ENCODE peak calls at places on chromosomes 7 and 10, in ten cellular contexts. M is body of pancreas, A is K562, P is IMR-90, S is prostate gland, C is right lobe of liver, Q is A549, X is heart left ventricle, W is transverse colon, D is vagina. O is an unnamed sample.

GRCh38 chr10:110414563-110415309 is 83.0 kb upstream of the DUSP5 start:
- DNase-seq in S (no peak), W (peak; percentile 80), X (no peak), C (no peak), D (no peak), A (no peak), M (no peak), Q (peak; percentile 92), P (no peak), O (no peak)

GRCh38 chr10:27759483-27760281 is 14.1 kb upstream of the MKX start:
- DNase-seq in M (no peak), S (no peak), W (no peak), A (no peak), P (no peak), C (no peak), X (no peak), Q (no peak), D (no peak), O (no peak)

GRCh38 chr10:33195608-33196376 is 138.7 kb downstream of the NRP1 start:
- DNase-seq in X (no peak), Q (no peak), W (no peak), D (no peak), P (peak; percentile 44), A (no peak), C (no peak), M (no peak), S (no peak), O (no peak)

GRCh38 chr10:103563231-103564115 is 70.0 kb downstream of the NEURL1 start:
- DNase-seq in A (no peak), D (no peak), X (no peak), P (no peak), W (no peak), M (no peak), S (no peak), Q (no peak), C (no peak), O (no peak)

GRCh38 chr10:133209117-133209516 is 20.9 kb upstream of the UTF1 start:
- DNase-seq in W (no peak), D (no peak), X (peak; percentile 30), M (no peak), C (no peak), P (no peak), S (no peak), A (no peak), Q (no peak), O (no peak)

GRCh38 chr10:70499829-70500167 is 21.2 kb downstream of the PALD1 start:
- DNase-seq in D (no peak), P (no peak), C (no peak), M (no peak), W (no peak), Q (no peak), A (no peak), X (no peak), S (no peak), O (no peak)

GRCh38 chr10:28793482-28793881 is 116.2 kb downstream of the BAMBI start:
- DNase-seq in D (no peak), W (peak; percentile 42), A (no peak), S (no peak), X (no peak), P (no peak), M (no peak), Q (no peak), C (no peak), O (no peak)

GRCh38 chr10:74419491-74420466 is 268.8 kb downstream of the ADK start:
- DNase-seq in D (no peak), W (peak; percentile 16), Q (peak; percentile 11), A (peak; percentile 53), S (no peak), P (peak; percentile 19), X (no peak), C (no peak), M (no peak), O (no peak)

GRCh38 chr10:50919010-50919409 is 33.6 kb upstream of the A1CF start:
- DNase-seq in P (peak; percentile 0), C (no peak), M (no peak), X (no peak), S (no peak), Q (no peak), D (no peak), W (no peak), A (no peak), O (no peak)

GRCh38 chr7:17307558-17307957 is 9.1 kb downstream of the AHR start:
- DNase-seq in P (peak; percentile 7), D (no peak), C (no peak), M (no peak), S (no peak), W (no peak), X (no peak), A (no peak), Q (no peak), O (no peak)

GRCh38 chr7:28812641-28813040 is 145.5 kb downstream of the TRIL start:
- DNase-seq in P (no peak), S (no peak), Q (no peak), A (no peak), D (no peak), W (no peak), C (no peak), M (no peak), X (no peak), O (no peak)

GRCh38 chr7:91342402-91342801 is 78.2 kb downstream of the FZD1 start:
- DNase-seq in P (no peak), X (no peak), D (no peak), W (no peak), A (no peak), S (no peak), Q (no peak), C (no peak), M (no peak), O (no peak)

GRCh38 chr7:77837275-77837674 is 38.7 kb downstream of the PHTF2 start:
- DNase-seq in W (no peak), Q (no peak), A (no peak), D (no peak), M (no peak), S (no peak), C (no peak), P (no peak), X (no peak), O (no peak)

GRCh38 chr7:123770378-123770777 is 21.6 kb upstream of the WASL start:
- DNase-seq in D (no peak), S (no peak), X (no peak), Q (peak; percentile 84), A (no peak), M (no peak), P (no peak), W (no peak), C (no peak), O (no peak)

GRCh38 chr7:138981332-138982203 is at the start of gene KIAA1549:
- DNase-seq in D (no peak), P (peak; percentile 64), S (peak; percentile 54), M (peak; percentile 78), X (peak; percentile 83), A (peak; percentile 98), Q (peak; percentile 72), C (peak; percentile 81), W (peak; percentile 71), O (peak; percentile 79)

DNA sequence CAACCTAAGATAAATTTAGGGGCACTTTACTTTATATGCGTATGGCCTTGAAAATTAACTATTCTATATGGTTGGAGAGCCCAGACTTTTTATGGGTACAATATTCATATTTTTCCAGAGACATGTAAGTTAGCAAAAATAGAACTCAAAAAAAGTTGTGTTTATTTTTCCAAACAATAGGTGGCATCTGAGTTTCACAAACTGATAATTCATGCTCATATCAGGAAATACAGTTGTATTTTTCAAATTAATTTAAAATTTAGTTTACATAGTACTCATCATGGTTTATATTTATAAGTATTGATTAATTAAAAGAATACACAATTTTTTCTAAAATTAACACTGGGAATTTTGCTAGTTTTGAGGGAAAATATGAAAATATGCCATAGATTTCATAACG is 34.6 kb downstream of the ANKRD7 start:
- DNase-seq in W (no peak), A (no peak), C (no peak), X (no peak), P (no peak), M (no peak), S (no peak), D (no peak), Q (no peak), O (no peak)
- TF ChIP-seq CTCF in W (no peak), A (peak; percentile 35), C (peak; percentile 5), X (no peak), P (no peak), M (peak; percentile 10), S (no peak), D (no peak), Q (peak; percentile 18), O (no peak)

DNA sequence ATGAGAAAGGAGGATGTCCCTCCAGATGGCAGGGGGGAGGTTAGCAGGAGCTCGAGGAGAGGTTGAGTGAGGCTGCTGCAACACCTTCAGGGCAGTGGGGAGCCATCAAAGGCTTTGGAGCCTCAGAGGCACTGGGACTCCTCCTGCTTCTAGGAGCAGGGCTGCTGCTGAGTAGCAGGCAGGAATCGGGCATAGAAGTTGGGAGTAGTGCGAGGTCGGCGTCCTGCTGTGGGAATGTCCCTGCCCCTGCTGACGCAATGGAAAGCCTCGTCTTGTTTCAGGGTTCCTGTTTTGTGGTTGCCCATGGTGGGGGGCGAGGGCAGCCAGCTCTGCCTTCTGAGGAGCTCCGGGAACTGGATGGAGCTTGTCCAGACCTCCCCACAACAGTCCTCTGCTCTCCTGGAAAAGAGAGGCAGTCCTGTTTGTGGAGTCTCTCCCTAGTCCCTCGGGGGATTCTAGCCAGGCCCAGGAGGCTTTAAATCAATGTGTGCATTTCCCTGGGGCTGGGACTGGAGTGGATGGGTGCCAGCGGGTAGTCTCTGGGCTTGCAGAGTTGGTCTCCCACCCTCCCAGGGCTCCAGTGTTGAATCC is 98.8 kb upstream of the PPIF start:
- DNase-seq in S (no peak), W (peak; percentile 79), M (no peak), C (peak; percentile 67), A (no peak), D (no peak), X (no peak), P (no peak), Q (no peak), O (peak; percentile 85)
- TF ChIP-seq POLR2A in S (no peak), W (no peak), M (no peak), C (no peak), A (no peak), D (no peak), X (no peak), P (no peak), Q (no peak), O (no peak)

GRCh38 chr10:89330537-89330936 is 2.7 kb downstream of the IFIT3 start:
- DNase-seq in M (no peak), X (no peak), C (no peak), Q (no peak), A (no peak), D (no peak), P (no peak), S (no peak), W (no peak), O (no peak)
- H3K4me1 ChIP-seq in M (peaks cover 42% of the 10 kb centered on the region), X (peaks cover 28% of the 10 kb centered on the region), C (no peaks in the 10 kb centered on the region), Q (peaks cover 32% of the 10 kb centered on the region), A (peaks cover 8% of the 10 kb centered on the region), D (peaks cover 68% of the 10 kb centered on the region), P (peaks cover 15% of the 10 kb centered on the region), S (no peaks in the 10 kb centered on the region), W (peaks cover 28% of the 10 kb centered on the region), O (peaks cover 61% of the 10 kb centered on the region)

DNA sequence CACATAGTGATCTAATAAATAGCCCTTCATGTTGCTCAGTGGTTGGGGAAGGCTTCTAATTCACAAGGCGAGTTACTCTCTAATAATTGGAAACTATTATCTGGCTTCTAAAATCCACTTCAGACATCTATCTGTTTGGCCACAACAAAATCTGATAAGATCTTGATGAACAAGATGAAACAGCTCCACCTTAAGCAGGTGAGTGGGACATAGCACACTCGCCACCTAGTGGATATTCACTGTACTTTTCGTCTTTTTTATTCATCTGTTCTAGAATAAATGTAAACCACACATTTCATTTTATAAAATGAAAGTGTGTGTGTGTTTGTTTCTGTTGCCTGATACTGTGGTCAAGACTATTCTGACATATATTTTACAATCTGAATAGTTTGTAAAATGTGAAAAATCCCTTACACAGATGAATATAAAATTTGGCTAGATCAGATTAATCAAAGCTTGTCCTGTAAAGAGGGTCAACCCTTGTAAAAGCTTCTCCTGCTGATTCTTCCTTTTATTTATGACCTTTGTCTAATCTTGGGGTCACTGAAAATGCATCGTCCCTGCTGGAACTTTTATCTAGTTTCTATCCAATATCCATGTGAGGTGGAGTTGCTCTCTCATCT is 26.5 kb upstream of the CNTNAP2 start:
- DNase-seq in S (no peak), W (no peak), P (no peak), M (no peak), A (peak; percentile 53), Q (peak; percentile 48), C (no peak), X (no peak), D (no peak), O (no peak)
- TF ChIP-seq CTCF in S (no peak), W (peak; percentile 60), P (peak; percentile 17), M (peak; percentile 60), A (peak; percentile 87), Q (peak; percentile 69), C (peak; percentile 55), X (peak; percentile 40), D (no peak), O (no peak)